ENCODE peak calls at places on chromosomes 12 and 14, in ten cellular contexts. Y is Kasumi-1; T is activated naive CD8-positive, alpha-beta T cell treated with anti-CD3 and anti-CD28 coated beads, Interleukin-2, amount 50 U/mL, for 16 hours; U is HuH-7.5; E is memory B cell; C is C1 segment of cervical spinal cord; V is H54; M is activated CD4-positive, CD25-positive, alpha-beta regulatory T cell; O is dorsolateral prefrontal cortex; N is ascending aorta. J is an unnamed sample.

GRCh38 chr14:59020382-59020781 is 168.1 kb upstream of the DAAM1 start:
- DNase-seq in Y (peak; percentile 63), T (no peak), U (peak; percentile 11), E (no peak), C (no peak), V (no peak), M (no peak), O (no peak), N (no peak), J (peak; percentile 10)

GRCh38 chr14:64612021-64612380 is 62.2 kb downstream of the PPP1R36 start:
- DNase-seq in Y (no peak), T (no peak), U (no peak), E (no peak), C (no peak), V (peak; percentile 53), M (no peak), O (no peak), N (no peak), J (no peak)

GRCh38 chr12:132275110-132275531 is 54.3 kb downstream of the GALNT9 start:
- DNase-seq in Y (no peak), T (no peak), U (peak; percentile 60), E (no peak), C (peak; percentile 47), V (peak; percentile 99), M (no peak), O (no peak), N (no peak), J (peak; percentile 29)

GRCh38 chr14:70045296-70045695 is 143.5 kb downstream of the SLC8A3 start:
- DNase-seq in Y (no peak), T (no peak), U (no peak), E (no peak), C (no peak), V (no peak), M (no peak), O (no peak), N (no peak), J (no peak)

GRCh38 chr12:46610754-46611153 is 215.0 kb downstream of the SLC38A4 start:
- DNase-seq in Y (no peak), T (no peak), U (no peak), E (no peak), C (no peak), V (no peak), M (no peak), O (no peak), N (no peak), J (no peak)

GRCh38 chr12:72925716-72926115 is 653.5 kb downstream of the TRHDE start:
- DNase-seq in Y (no peak), T (no peak), U (no peak), E (no peak), C (no peak), V (no peak), M (no peak), O (no peak), N (no peak), J (no peak)

GRCh38 chr12:31887109-31887811 is 72.0 kb upstream of the RESF1 start:
- DNase-seq in Y (no peak), T (no peak), U (no peak), E (no peak), C (no peak), V (no peak), M (no peak), O (no peak), N (no peak), J (no peak)

GRCh38 chr12:128729628-128730121 is 94.1 kb downstream of the SLC15A4 start:
- DNase-seq in Y (no peak), T (no peak), U (no peak), E (no peak), C (no peak), V (no peak), M (no peak), O (no peak), N (no peak), J (no peak)

GRCh38 chr12:117342682-117343081 is 18.7 kb downstream of the NOS1 start:
- DNase-seq in Y (no peak), T (no peak), U (no peak), E (no peak), C (no peak), V (no peak), M (no peak), O (no peak), N (no peak), J (no peak)

GRCh38 chr14:33647385-33647786 is 303.5 kb downstream of the EGLN3 start:
- DNase-seq in Y (no peak), T (no peak), U (no peak), E (no peak), C (no peak), V (peak; percentile 9), M (no peak), O (no peak), N (no peak), J (no peak)

GRCh38 chr14:65179918-65180724 is 77.8 kb upstream of the MAX start:
- DNase-seq in Y (no peak), T (no peak), U (no peak), E (no peak), C (no peak), V (peak; percentile 63), M (no peak), O (no peak), N (no peak), J (no peak)

GRCh38 chr14:96225745-96226151 is 21.1 kb downstream of the BDKRB2 start:
- DNase-seq in Y (no peak), T (no peak), U (no peak), E (no peak), C (no peak), V (peak; percentile 79), M (no peak), O (no peak), N (no peak), J (no peak)

GRCh38 chr14:95533391-95533821 is 1.4 kb upstream of the GLRX5 start:
- DNase-seq in Y (peak; percentile 75), T (no peak), U (no peak), E (peak; percentile 16), C (no peak), V (no peak), M (no peak), O (no peak), N (no peak), J (peak; percentile 89)

J was measured in NCI-H748 treated with DMSO at 0.1 percent for 48 hours.